ENCODE peak calls at places on chromosomes 16 and 17, in seven cellular contexts. W is HCT116, V is A549, L is WTC11, G is endothelial cell of umbilical vein, D is NB4, X is H1. U is an unnamed sample.

GRCh38 chr17:63479495-63480184 is 2.8 kb downstream of the ACE start:
- DNase-seq in W (no peak), D (no peak), V (no peak), X (no peak), G (no peak), L (no peak), U (no peak)

GRCh38 chr17:50790619-50791018 is 23.3 kb upstream of the ANKRD40CL start:
- DNase-seq in L (no peak), W (no peak), D (no peak), V (no peak), G (no peak), X (no peak), U (no peak)

GRCh38 chr17:9002610-9003354 is 18.5 kb upstream of the NTN1 start:
- DNase-seq in X (no peak), L (peak; percentile 57), W (no peak), D (no peak), V (peak; percentile 47), G (no peak), U (no peak)

GRCh38 chr16:89026121-89026612 is 49.2 kb upstream of the CBFA2T3 start:
- DNase-seq in L (peak; percentile 5), D (peak; percentile 73), W (peak; percentile 64), V (no peak), G (no peak), X (no peak), U (peak; percentile 72)

GRCh38 chr16:88131256-88131655 is 180.0 kb downstream of the BANP start:
- DNase-seq in L (no peak), X (no peak), W (no peak), G (no peak), D (no peak), V (no peak), U (no peak)

GRCh38 chr17:58333396-58334207 is 5.0 kb upstream of the TSPOAP1 start:
- DNase-seq in W (no peak), V (no peak), X (no peak), G (no peak), D (peak; percentile 80), L (peak; percentile 4), U (no peak)

GRCh38 chr17:31564883-31565297 is 173.4 kb downstream of the RAB11FIP4 start:
- DNase-seq in V (no peak), D (peak; percentile 80), L (peak; percentile 38), W (no peak), G (no peak), X (no peak), U (no peak)

GRCh38 chr17:53628011-53628410 is 194.7 kb upstream of the KIF2B start:
- DNase-seq in D (no peak), W (no peak), X (no peak), L (no peak), G (no peak), V (no peak), U (no peak)

GRCh38 chr17:63358111-63358839 is 87.8 kb downstream of the CYB561 start:
- DNase-seq in G (peak; percentile 88), L (no peak), D (no peak), V (peak; percentile 21), X (no peak), W (no peak), U (no peak)

GRCh38 chr16:66369055-66369592 is 2.6 kb downstream of the CDH5 start:
- DNase-seq in V (no peak), L (no peak), G (peak; percentile 71), W (no peak), D (peak; percentile 51), X (no peak), U (no peak)

GRCh38 chr16:78122774-78123315 is 23.4 kb downstream of the WWOX start:
- DNase-seq in X (no peak), D (peak; percentile 62), L (no peak), V (peak; percentile 46), G (peak; percentile 79), W (peak; percentile 22), U (no peak)

GRCh38 chr16:27927266-27927901 is 136.1 kb downstream of the GSG1L start:
- DNase-seq in X (no peak), G (no peak), V (no peak), D (no peak), W (no peak), L (no peak), U (no peak)

GRCh38 chr17:72515291-72516065 is 394.7 kb downstream of the SOX9 start:
- DNase-seq in W (no peak), G (no peak), X (no peak), L (no peak), D (no peak), V (no peak), U (peak; percentile 77)

GRCh38 chr17:70919241-70919640 is 749.9 kb downstream of the KCNJ2 start:
- DNase-seq in G (no peak), V (no peak), L (no peak), X (no peak), D (no peak), W (no peak), U (no peak)

GRCh38 chr16:928526-928925 is 42.3 kb downstream of the LMF1 start:
- DNase-seq in X (no peak), D (no peak), V (no peak), G (no peak), L (no peak), W (no peak), U (no peak)

GRCh38 chr17:31704483-31704882 is 154.6 kb downstream of the COPRS start:
- DNase-seq in X (no peak), V (no peak), D (no peak), L (no peak), W (no peak), G (no peak), U (no peak)

GRCh38 chr17:78999947-79000395 is 9.6 kb downstream of the CANT1 start:
- DNase-seq in W (no peak), L (no peak), X (no peak), G (no peak), D (no peak), V (no peak), U (no peak)

GRCh38 chr17:74176546-74177001 is 26.9 kb upstream of the RPL38 start:
- DNase-seq in X (peak; percentile 50), W (peak; percentile 56), D (peak; percentile 68), L (peak; percentile 81), G (peak; percentile 57), V (peak; percentile 74), U (no peak)
- TF ChIP-seq MAX in X (no peak), W (no peak), D (no peak), L (no peak), G (no peak), V (no peak), U (no peak)

GRCh38 chr17:46264456-46265198 is 30.3 kb upstream of the LRRC37A start:
- DNase-seq in W (no peak), X (no peak), G (no peak), D (no peak), V (peak; percentile 64), L (no peak), U (no peak)
- TF ChIP-seq MAX in W (no peak), X (no peak), G (no peak), D (no peak), V (no peak), L (no peak), U (no peak)

DNA sequence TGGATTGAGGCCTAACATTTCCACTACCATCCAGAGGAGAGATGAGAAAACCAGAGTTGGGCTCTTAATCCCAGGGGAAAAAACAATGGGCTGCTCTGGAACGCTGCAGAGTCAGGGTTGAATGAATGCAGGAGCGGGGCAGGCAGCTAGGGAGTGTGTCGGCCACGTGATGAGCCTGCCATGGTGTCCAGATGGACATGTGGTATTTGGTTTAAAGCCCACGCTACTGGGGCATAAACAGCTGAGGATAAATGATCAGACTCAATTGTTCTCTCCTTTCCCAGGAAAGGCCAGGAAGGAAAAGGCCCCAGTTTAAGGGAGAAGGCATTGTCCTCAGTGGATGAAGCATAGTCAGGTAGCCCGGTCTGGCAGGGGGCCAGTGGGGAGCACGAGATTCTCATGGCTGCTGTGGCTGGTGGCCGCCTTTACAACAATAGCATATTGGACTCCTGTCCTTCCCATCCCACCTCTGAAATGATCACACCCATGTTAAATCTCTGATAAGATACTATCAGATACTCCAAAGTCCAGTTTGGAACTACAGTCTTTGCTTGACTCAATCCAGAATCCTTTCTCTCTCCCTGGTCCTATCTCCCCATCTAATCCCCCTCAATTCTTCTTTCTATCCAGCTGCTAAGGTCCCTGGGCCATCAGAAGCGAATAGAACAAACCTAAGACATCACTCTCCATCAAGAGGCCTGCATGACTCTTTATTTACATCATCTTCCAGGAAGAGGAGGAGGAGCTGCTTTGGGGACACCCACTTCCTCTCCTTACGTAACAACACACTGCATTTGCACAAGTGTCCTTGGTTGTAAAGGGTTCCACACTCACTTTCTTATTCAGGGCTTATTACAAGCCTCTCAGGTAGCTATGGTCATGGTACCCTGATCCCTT is 20.4 kb downstream of the CA4 start:
- DNase-seq in W (no peak), X (no peak), V (no peak), L (no peak), G (peak; percentile 94), D (peak; percentile 81), U (no peak)
- TF ChIP-seq MAX in W (no peak), X (no peak), V (no peak), L (no peak), G (peak; percentile 95), D (no peak), U (no peak)

GRCh38 chr16:85429776-85430522 is 183.2 kb upstream of the GSE1 start:
- DNase-seq in D (no peak), W (no peak), L (no peak), X (no peak), G (no peak), V (no peak), U (no peak)
- TF ChIP-seq MAX in D (no peak), W (no peak), L (no peak), X (no peak), G (no peak), V (no peak), U (no peak)

U was measured in GM12878.